ENCODE peak calls at places on chromosomes 16 and 17, in five cellular contexts. M is head of caudate nucleus, S is lower leg skin, X is dorsolateral prefrontal cortex, B is cardiac fibroblast. K is an unnamed sample.

GRCh38 chr16:57475711-57476339 is 10.5 kb downstream of the DOK4 start:
- DNase-seq in M (no peak), S (peak; percentile 87), X (no peak), B (peak; percentile 35), K (no peak)

GRCh38 chr16:11955713-11956123 is 9.3 kb upstream of the TNFRSF17 start:
- DNase-seq in M (no peak), S (peak; percentile 80), X (no peak), B (peak; percentile 79), K (no peak)

GRCh38 chr16:67648764-67649407 is 3.9 kb downstream of the CARMIL2 start:
- DNase-seq in M (no peak), S (no peak), X (no peak), B (no peak), K (no peak)

GRCh38 chr17:61699694-61700093 is 108.7 kb upstream of the NACA2 start:
- DNase-seq in M (no peak), S (no peak), X (no peak), B (no peak), K (no peak)

GRCh38 chr17:82241183-82241925 is 12.5 kb downstream of the SLC16A3 start:
- DNase-seq in M (peak; percentile 70), S (peak; percentile 95), X (peak; percentile 58), B (peak; percentile 83), K (peak; percentile 71)

GRCh38 chr16:84482001-84482891 is 22.2 kb downstream of the MEAK7 start:
- DNase-seq in M (no peak), S (peak; percentile 84), X (no peak), B (no peak), K (peak; percentile 58)

GRCh38 chr17:75325827-75326586 is 36.8 kb upstream of the SLC25A19 start:
- DNase-seq in M (no peak), S (no peak), X (no peak), B (peak; percentile 72), K (no peak)

GRCh38 chr17:40724656-40725055 is 21.1 kb upstream of the KRT24 start:
- DNase-seq in M (no peak), S (no peak), X (no peak), B (no peak), K (no peak)

GRCh38 chr16:57539072-57539796 is 2.9 kb upstream of the CCDC102A start:
- DNase-seq in M (peak; percentile 3), S (peak; percentile 53), X (no peak), B (peak; percentile 49), K (no peak)

GRCh38 chr16:9901-10665 is 43.3 kb downstream of the POLR3K start:
- DNase-seq in M (no peak), S (peak; percentile 92), X (peak; percentile 10), B (no peak), K (no peak)

GRCh38 chr17:66829883-66830282 is 5.0 kb upstream of the CACNG5 start:
- DNase-seq in M (no peak), S (peak; percentile 53), X (no peak), B (no peak), K (no peak)

GRCh38 chr17:44795421-44795820 is 34.7 kb downstream of the GJC1 start:
- DNase-seq in M (no peak), S (peak; percentile 73), X (no peak), B (no peak), K (no peak)

GRCh38 chr16:10126686-10127085 is 55.5 kb downstream of the GRIN2A start:
- DNase-seq in M (no peak), S (no peak), X (no peak), B (peak; percentile 58), K (no peak)

GRCh38 chr17:56011406-56012131 is 141.7 kb upstream of the ANKFN1 start:
- DNase-seq in M (no peak), S (no peak), X (no peak), B (no peak), K (no peak)

GRCh38 chr17:79627766-79628690 is 17.2 kb upstream of the RBFOX3 start:
- DNase-seq in M (peak; percentile 7), S (peak; percentile 70), X (peak; percentile 8), B (no peak), K (no peak)

GRCh38 chr17:28912281-28912937 is 9.5 kb upstream of the DHRS13 start:
- DNase-seq in M (no peak), S (no peak), X (no peak), B (no peak), K (peak; percentile 31)

GRCh38 chr16:29007865-29008593 is 23.2 kb downstream of the LAT start:
- DNase-seq in M (no peak), S (no peak), X (no peak), B (peak; percentile 83), K (no peak)